ENCODE peak calls at places on chromosomes 2 and 18, in six cellular contexts. E, W, Z, S, U and O are unnamed samples.

GRCh38 chr2:15334650-15335326 is 226.3 kb downstream of the NBAS start:
- DNase-seq in Z (no peak), W (peak), E (peak), S (no peak), U (no peak), O (peak)

GRCh38 chr2:227862227-227862740 is 9.1 kb upstream of the DAW1 start:
- DNase-seq in U (no peak), E (peak), S (no peak), Z (peak), W (peak), O (peak)

GRCh38 chr2:235774153-235774552 is 280.3 kb downstream of the AGAP1 start:
- DNase-seq in S (no peak), U (no peak), W (no peak), Z (no peak), E (no peak), O (no peak)

GRCh38 chr2:86275384-86275799 is 62.0 kb downstream of the REEP1 start:
- DNase-seq in S (no peak), E (no peak), Z (no peak), W (no peak), U (no peak), O (no peak)

GRCh38 chr2:40129725-40130124 is 322.2 kb downstream of the SLC8A1 start:
- DNase-seq in E (no peak), U (no peak), Z (no peak), W (no peak), S (no peak), O (no peak)

GRCh38 chr2:200944467-200945394 is 18.7 kb downstream of the ORC2 start:
- DNase-seq in E (no peak), U (no peak), W (peak), Z (peak), S (peak), O (peak)

GRCh38 chr18:54801374-54801773 is 26.9 kb upstream of the RAB27B start:
- DNase-seq in Z (no peak), S (no peak), E (no peak), U (no peak), W (no peak), O (no peak)

GRCh38 chr2:136381722-136382633 is 264.0 kb upstream of the CXCR4 start:
- DNase-seq in Z (no peak), E (no peak), S (peak), U (no peak), W (no peak), O (no peak)

GRCh38 chr2:184596819-184597411 is 1.4 kb upstream of the ZNF804A start:
- DNase-seq in U (no peak), S (no peak), E (no peak), W (peak), Z (peak), O (peak)

GRCh38 chr18:6927136-6927535 is 190.5 kb downstream of the LAMA1 start:
- DNase-seq in U (no peak), Z (no peak), W (no peak), E (no peak), S (no peak), O (no peak)

GRCh38 chr2:172624996-172625395 is 69.1 kb downstream of the PDK1 start:
- DNase-seq in U (no peak), E (no peak), Z (no peak), W (no peak), S (no peak), O (no peak)

GRCh38 chr2:217934321-217935131 is 68.3 kb downstream of the TNS1 start:
- DNase-seq in E (no peak), Z (no peak), S (no peak), W (peak), U (peak), O (peak)

GRCh38 chr2:30428827-30429461 is 18.1 kb upstream of the LCLAT1 start:
- DNase-seq in W (no peak), U (no peak), E (no peak), Z (no peak), S (no peak), O (no peak)

GRCh38 chr2:31248139-31248538 is 14.2 kb downstream of the EHD3 start:
- DNase-seq in Z (no peak), S (no peak), W (no peak), E (no peak), U (no peak), O (no peak)

GRCh38 chr2:6694555-6694954 is 171.2 kb downstream of the CMPK2 start:
- DNase-seq in U (no peak), S (no peak), Z (no peak), E (no peak), W (no peak), O (no peak)

GRCh38 chr2:188808921-188809320 is 165.3 kb upstream of the COL3A1 start:
- DNase-seq in U (no peak), E (no peak), Z (no peak), S (no peak), W (no peak), O (peak)

GRCh38 chr18:6962571-6963451 is 154.8 kb downstream of the LAMA1 start:
- DNase-seq in U (no peak), E (no peak), Z (no peak), W (no peak), S (no peak), O (no peak)

GRCh38 chr18:55405655-55406373 is 182.2 kb downstream of the TCF4 start:
- DNase-seq in S (no peak), U (peak), Z (no peak), E (no peak), W (peak), O (peak)

GRCh38 chr2:69767034-69767433 is 25.1 kb downstream of the ANXA4 start:
- DNase-seq in Z (no peak), S (no peak), E (no peak), W (no peak), U (no peak), O (no peak)

GRCh38 chr2:113155331-113155730 is 18.4 kb upstream of the PSD4 start:
- DNase-seq in W (no peak), E (no peak), Z (no peak), S (no peak), U (no peak), O (no peak)

GRCh38 chr2:240458900-240459391 is 23.5 kb downstream of the GPC1 start:
- DNase-seq in U (no peak), E (no peak), S (peak), W (no peak), Z (no peak), O (no peak)

GRCh38 chr2:157732596-157732995 is 103.9 kb upstream of the ACVR1C start:
- DNase-seq in Z (no peak), S (no peak), E (no peak), U (no peak), W (peak), O (no peak)

GRCh38 chr2:128631698-128632490 is 313.2 kb upstream of the HS6ST1 start:
- DNase-seq in S (no peak), W (no peak), E (no peak), U (no peak), Z (no peak), O (no peak)

GRCh38 chr2:222518570-222519381 is 94.4 kb downstream of the SGPP2 start:
- DNase-seq in Z (peak), W (peak), S (no peak), E (peak), U (no peak), O (peak)

GRCh38 chr18:35322486-35323258 is 21.5 kb downstream of the ZNF24 start:
- DNase-seq in Z (no peak), S (no peak), W (peak), E (no peak), U (no peak), O (no peak)

GRCh38 chr2:74743778-74744177 is 89.7 kb downstream of the SEMA4F start:
- DNase-seq in E (no peak), S (no peak), W (no peak), U (no peak), Z (no peak), O (no peak)

GRCh38 chr2:14543284-14543683 is 89.2 kb upstream of the LRATD1 start:
- DNase-seq in E (no peak), Z (no peak), S (no peak), W (no peak), U (no peak), O (no peak)

GRCh38 chr2:146221826-146222225 is 1623.0 kb upstream of the ACVR2A start:
- DNase-seq in W (no peak), Z (no peak), E (no peak), S (no peak), U (no peak), O (no peak)

GRCh38 chr2:212186166-212186565 is 352.4 kb downstream of the ERBB4 start:
- DNase-seq in S (no peak), Z (no peak), E (no peak), W (no peak), U (no peak), O (no peak)

GRCh38 chr2:206232287-206233035 is 42.0 kb upstream of the ZDBF2 start:
- DNase-seq in W (no peak), E (no peak), S (no peak), U (no peak), Z (no peak), O (no peak)

GRCh38 chr2:241803387-241804325 is 5.3 kb upstream of the NEU4 start:
- DNase-seq in S (peak), E (no peak), W (no peak), Z (no peak), U (peak), O (peak)

GRCh38 chr2:95721726-95722125 is 129.9 kb downstream of the TRIM43 start:
- DNase-seq in W (no peak), S (no peak), Z (no peak), E (no peak), U (no peak), O (no peak)

GRCh38 chr2:54503192-54503591 is 47.1 kb downstream of the SPTBN1 start:
- DNase-seq in S (peak), W (peak), U (no peak), E (no peak), Z (no peak), O (peak)

GRCh38 chr2:240720686-240721595 is 29.3 kb downstream of the AQP12A start:
- DNase-seq in S (no peak), U (no peak), E (no peak), W (no peak), Z (no peak), O (no peak)

GRCh38 chr18:8694891-8695290 is 10.5 kb upstream of the MTCL1 start:
- DNase-seq in S (no peak), U (no peak), E (no peak), Z (no peak), W (no peak), O (no peak)

GRCh38 chr2:132670961-132671781 is 1.2 kb upstream of the LYPD1 start:
- DNase-seq in W (peak), Z (peak), E (no peak), S (no peak), U (no peak), O (peak)

GRCh38 chr2:182447843-182448242 is 21.0 kb upstream of the PDE1A start:
- DNase-seq in Z (no peak), S (no peak), E (no peak), U (peak), W (no peak), O (no peak)

DNA sequence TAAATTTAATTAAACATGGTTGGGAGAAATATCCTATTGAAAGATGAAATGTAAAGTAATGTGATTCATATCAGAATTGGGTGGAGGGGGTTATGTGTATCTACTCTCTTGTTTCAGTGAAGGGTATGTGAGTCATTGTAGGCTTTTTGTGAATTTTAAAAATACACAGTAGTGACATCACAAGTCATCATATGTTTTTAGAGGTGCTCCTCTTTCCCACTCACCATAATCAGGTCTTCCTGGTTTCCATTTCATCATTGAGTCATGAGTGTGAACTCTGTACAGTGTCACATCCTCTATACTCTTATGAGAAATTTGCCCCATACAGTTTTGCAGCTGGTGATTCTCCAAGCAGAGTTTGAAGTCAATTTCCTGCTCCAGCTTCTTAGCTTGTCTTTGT is 18.8 kb downstream of the FSIP2 start:
- DNase-seq in U (no peak), Z (no peak), W (peak), E (no peak), S (no peak), O (no peak)
- H3K27ac ChIP-seq in U (no peak), Z (no peak), W (peak), E (no peak), S (no peak), O (no peak)

GRCh38 chr2:8583400-8584173 is 98.3 kb upstream of the ID2 start:
- DNase-seq in S (peak), U (peak), W (peak), E (peak), Z (peak), O (peak)
- H3K4me3 ChIP-seq in S (peak), U (peak), W (peak), E (peak), Z (peak), O (peak)

GRCh38 chr2:46963210-46963609 is 47.6 kb upstream of the MCFD2 start:
- DNase-seq in Z (no peak), E (no peak), W (no peak), S (no peak), U (no peak), O (no peak)

GRCh38 chr2:46962751-46963150 is 47.1 kb upstream of the MCFD2 start:
- DNase-seq in U (no peak), W (no peak), Z (no peak), S (no peak), E (no peak), O (no peak)

GRCh38 chr2:46963961-46964673 is 48.5 kb upstream of the MCFD2 start:
- DNase-seq in E (no peak), Z (no peak), U (no peak), W (peak), S (no peak), O (no peak)

GRCh38 chr2:46966576-46966975 is 51.0 kb upstream of the MCFD2 start:
- DNase-seq in U (no peak), E (no peak), S (no peak), W (peak), Z (no peak), O (no peak)

DNA sequence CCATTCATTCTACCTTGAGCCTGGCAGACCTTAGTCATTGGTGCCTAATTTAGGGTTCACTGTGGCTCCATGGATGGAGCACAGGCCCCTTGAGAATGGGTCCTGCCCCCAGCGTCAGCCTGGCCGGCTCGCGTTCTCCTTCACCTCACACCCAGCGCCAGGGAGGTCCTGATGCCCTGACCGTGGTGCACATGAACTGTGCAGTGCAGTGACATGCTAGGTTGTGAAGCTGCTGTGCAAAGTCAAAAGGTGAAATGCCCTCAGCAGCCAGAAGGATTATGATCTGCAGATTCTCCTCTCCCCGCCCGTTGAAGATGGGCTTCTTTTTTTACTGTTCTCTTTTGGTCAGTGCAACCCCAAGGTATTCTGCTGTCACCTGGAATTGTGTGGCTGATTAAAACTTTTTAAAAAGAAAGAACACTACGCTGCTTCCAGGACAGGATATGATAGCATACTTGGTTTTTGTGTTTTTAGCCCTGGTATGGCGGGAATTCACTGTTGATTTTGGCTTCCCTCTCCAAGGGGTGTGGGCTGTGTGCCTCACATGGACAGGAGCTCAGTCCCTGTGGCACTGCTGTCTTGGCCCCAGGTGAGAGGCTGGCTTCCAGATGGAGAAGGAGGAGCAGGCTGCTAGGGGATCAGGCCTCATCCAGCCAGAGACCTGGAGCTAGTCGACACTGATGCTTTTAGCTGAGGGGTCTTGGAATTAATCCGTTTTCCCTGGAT is 49.4 kb upstream of the MCFD2 start:
- DNase-seq in W (peak), E (no peak), U (no peak), S (no peak), Z (no peak), O (no peak)
- H3K27ac ChIP-seq in W (peak), E (no peak), U (peak), S (no peak), Z (no peak), O (no peak)

DNA sequence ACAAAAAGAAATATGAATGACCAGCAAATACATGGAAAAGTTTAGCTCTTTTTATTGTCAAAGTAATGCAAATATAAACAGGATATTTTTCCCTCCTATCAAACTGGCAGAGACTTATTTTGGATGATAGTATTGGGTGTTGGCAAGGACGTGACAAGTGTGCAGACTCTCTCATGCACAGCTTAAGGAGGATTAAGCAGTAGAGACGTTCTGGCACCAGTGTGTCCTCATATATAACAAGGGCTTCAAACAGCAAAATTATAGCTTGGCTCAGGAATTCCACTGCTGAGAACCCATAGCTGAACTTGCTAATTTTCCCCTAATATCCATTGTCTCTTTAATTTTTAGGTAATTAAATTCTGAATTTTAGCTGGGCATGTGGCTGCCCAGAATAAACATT is 114.4 kb downstream of the FAM124B start:
- DNase-seq in Z (no peak), S (no peak), E (peak), U (no peak), W (no peak), O (peak)
- H3K4me3 ChIP-seq in Z (no peak), S (no peak), E (peak), U (no peak), W (no peak), O (no peak)

DNA sequence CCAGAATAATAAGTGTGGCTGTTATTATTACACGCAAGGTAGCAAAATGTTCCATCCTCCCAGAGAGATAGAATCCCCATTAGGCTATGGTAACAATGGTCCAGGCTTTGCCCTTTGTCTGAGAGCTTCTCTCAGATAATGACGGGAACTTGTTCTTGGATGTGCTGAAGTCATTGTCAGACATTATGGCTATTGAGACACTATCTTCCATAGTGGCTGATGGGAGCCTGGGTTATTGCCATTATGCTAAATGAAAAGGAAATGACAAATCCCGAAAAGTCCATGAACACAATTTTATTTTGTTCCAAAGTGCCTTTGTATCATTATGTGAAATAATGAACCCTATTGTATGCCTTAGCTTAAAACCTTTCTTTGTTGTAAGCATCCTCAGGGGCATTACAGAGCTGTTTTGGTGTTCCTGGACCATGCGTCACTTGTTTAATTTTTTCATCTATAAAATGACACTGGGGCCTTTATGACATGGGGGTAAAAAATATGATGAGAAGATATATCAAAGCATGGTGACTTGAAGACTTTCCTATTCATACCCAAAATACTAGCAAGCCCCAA is 218.5 kb downstream of the KCNS3 start:
- DNase-seq in Z (no peak), E (no peak), S (no peak), W (no peak), U (no peak), O (no peak)
- H3K27ac ChIP-seq in Z (no peak), E (no peak), S (no peak), W (no peak), U (no peak), O (no peak)

GRCh38 chr2:219207884-219208740 is 1.5 kb downstream of the ZFAND2B start:
- DNase-seq in W (peak), E (no peak), Z (no peak), U (no peak), S (no peak), O (peak)
- H3K4me3 ChIP-seq in W (peak), E (peak), Z (peak), U (peak), S (peak), O (no peak)

GRCh38 chr18:44705075-44705474 is 24.4 kb downstream of the SETBP1 start:
- DNase-seq in W (no peak), S (no peak), E (no peak), Z (no peak), U (no peak), O (no peak)

GRCh38 chr18:44712025-44712424 is 31.3 kb downstream of the SETBP1 start:
- DNase-seq in S (no peak), U (no peak), Z (no peak), W (no peak), E (no peak), O (no peak)

GRCh38 chr18:44713435-44713834 is 32.7 kb downstream of the SETBP1 start:
- DNase-seq in W (no peak), U (no peak), Z (no peak), E (no peak), S (no peak), O (no peak)

GRCh38 chr18:44708451-44709083 is 27.9 kb downstream of the SETBP1 start:
- DNase-seq in W (no peak), U (peak), Z (no peak), E (no peak), S (no peak), O (no peak)

DNA sequence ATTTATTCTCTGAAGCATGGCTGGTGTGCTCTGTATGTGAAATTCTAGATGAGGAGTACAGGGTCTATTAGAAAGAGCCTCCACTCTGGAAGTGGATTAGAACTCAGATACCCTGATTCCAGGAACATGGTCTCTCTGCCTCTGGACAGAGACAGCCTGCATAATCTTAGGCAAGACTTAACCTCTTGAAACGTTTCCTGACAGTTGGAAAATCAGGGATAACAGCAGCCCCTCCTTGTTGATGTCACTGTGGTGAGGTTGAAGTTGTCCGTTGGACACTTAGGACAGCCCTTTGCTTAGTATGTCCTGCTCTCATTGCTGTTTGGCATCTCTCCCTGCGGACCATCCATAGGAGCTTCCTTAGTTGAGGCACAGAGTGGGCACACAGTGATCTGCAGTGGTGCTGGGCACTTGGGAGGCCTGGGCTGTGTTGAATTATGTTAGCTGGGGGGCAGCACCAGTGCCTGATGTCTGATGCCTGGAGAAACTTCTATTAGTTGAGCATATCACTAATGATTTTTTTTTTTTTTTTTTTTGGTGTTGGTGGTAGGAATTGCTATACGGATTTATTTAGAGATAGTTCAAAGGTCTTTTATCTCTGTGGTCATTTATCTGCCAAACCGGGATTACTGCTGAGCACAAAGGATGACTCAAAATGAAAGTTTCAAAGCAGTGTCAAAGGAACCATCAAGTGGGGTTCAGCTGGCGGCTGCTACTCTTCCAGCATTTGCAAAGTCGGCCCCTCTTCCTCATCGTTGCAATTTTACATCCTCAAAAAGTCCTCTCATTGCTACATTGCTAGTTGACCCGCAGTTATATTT is 28.8 kb downstream of the SETBP1 start:
- DNase-seq in S (no peak), E (no peak), U (no peak), Z (no peak), W (no peak), O (no peak)
- H3K27ac ChIP-seq in S (no peak), E (no peak), U (peak), Z (no peak), W (no peak), O (no peak)